ENCODE peak calls at places on chromosome 13, in five cellular contexts. One of them, this sample, is unnamed.

GRCh38 chr13:112842343-112842856 is 126.6 kb upstream of the MCF2L start:
- DNase-seq in aorta: peak; percentile 74
- DNase-seq in lung: no peak
- DNase-seq in A549: no peak
- DNase-seq in epithelial cell of prostate: no peak
- DNase-seq in this sample: no peak

GRCh38 chr13:28918030-28918429 is 97.9 kb downstream of the MTUS2 start:
- DNase-seq in A549: no peak
- DNase-seq in lung: no peak
- DNase-seq in aorta: no peak
- DNase-seq in epithelial cell of prostate: no peak
- DNase-seq in this sample: no peak

GRCh38 chr13:50529154-50529882 is 314.2 kb downstream of the DLEU7 start:
- DNase-seq in lung: peak; percentile 84
- DNase-seq in epithelial cell of prostate: peak; percentile 46
- DNase-seq in A549: peak; percentile 67
- DNase-seq in aorta: peak; percentile 92
- DNase-seq in this sample: peak; percentile 26

GRCh38 chr13:39397221-39397620 is 205.8 kb downstream of the LHFPL6 start:
- DNase-seq in A549: no peak
- DNase-seq in epithelial cell of prostate: no peak
- DNase-seq in lung: no peak
- DNase-seq in aorta: no peak
- DNase-seq in this sample: no peak

GRCh38 chr13:92802776-92803175 is 423.8 kb upstream of the GPC6 start:
- DNase-seq in A549: no peak
- DNase-seq in epithelial cell of prostate: no peak
- DNase-seq in lung: no peak
- DNase-seq in aorta: no peak
- DNase-seq in this sample: no peak

GRCh38 chr13:98445340-98446233 is 131.3 kb downstream of the STK24 start:
- DNase-seq in A549: peak; percentile 51
- DNase-seq in epithelial cell of prostate: no peak
- DNase-seq in lung: peak; percentile 66
- DNase-seq in aorta: peak; percentile 91
- DNase-seq in this sample: peak; percentile 15

GRCh38 chr13:24459234-24459633 is 53.3 kb downstream of the PARP4 start:
- DNase-seq in lung: no peak
- DNase-seq in aorta: no peak
- DNase-seq in epithelial cell of prostate: no peak
- DNase-seq in A549: no peak
- DNase-seq in this sample: no peak

GRCh38 chr13:98503175-98504028 is 73.5 kb downstream of the STK24 start:
- DNase-seq in epithelial cell of prostate: no peak
- DNase-seq in aorta: no peak
- DNase-seq in A549: no peak
- DNase-seq in lung: no peak
- DNase-seq in this sample: no peak

GRCh38 chr13:50713849-50714248 is 129.6 kb downstream of the DLEU7 start:
- DNase-seq in A549: no peak
- DNase-seq in aorta: no peak
- DNase-seq in lung: no peak
- DNase-seq in epithelial cell of prostate: no peak
- DNase-seq in this sample: no peak

GRCh38 chr13:113112893-113113845 is 7.6 kb downstream of the F7 start:
- DNase-seq in aorta: peak; percentile 3
- DNase-seq in A549: no peak
- DNase-seq in lung: no peak
- DNase-seq in epithelial cell of prostate: no peak
- DNase-seq in this sample: no peak

DNA sequence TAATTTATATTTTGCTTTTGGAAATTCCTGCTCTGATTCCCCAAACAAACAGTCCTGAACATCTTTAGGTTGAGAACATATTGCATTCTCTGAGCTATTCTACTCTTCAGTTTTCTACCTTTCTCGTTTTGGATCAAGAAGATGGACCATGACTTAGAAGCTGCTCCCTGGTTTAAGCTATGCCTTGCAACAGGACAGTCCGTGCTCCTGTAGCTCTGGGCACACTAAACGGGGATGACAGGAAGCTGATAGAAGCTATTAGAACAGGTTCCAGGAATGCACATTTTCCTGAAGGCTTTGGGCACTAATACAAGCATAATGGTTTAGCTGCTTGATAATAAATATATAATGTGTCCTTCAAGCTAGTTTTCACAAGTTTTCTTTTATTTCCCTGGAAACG is 385.2 kb downstream of the HS6ST3 start:
- DNase-seq in lung: no peak
- DNase-seq in A549: no peak
- DNase-seq in epithelial cell of prostate: no peak
- DNase-seq in aorta: no peak
- DNase-seq in this sample: no peak
- H3K27ac ChIP-seq in lung: no peak overlapping the region
- H3K27ac ChIP-seq in A549: no peak overlapping the region
- H3K27ac ChIP-seq in epithelial cell of prostate: no peak overlapping the region
- H3K27ac ChIP-seq in aorta: no peak overlapping the region
- H3K27ac ChIP-seq in this sample: no peak overlapping the region

GRCh38 chr13:73288596-73288995 is 229.8 kb downstream of the KLF5 start:
- DNase-seq in epithelial cell of prostate: no peak
- DNase-seq in lung: no peak
- DNase-seq in A549: no peak
- DNase-seq in aorta: no peak
- DNase-seq in this sample: no peak
- H3K27ac ChIP-seq in epithelial cell of prostate: peak overlapping the region; percentile 93
- H3K27ac ChIP-seq in lung: no peak overlapping the region
- H3K27ac ChIP-seq in A549: no peak overlapping the region
- H3K27ac ChIP-seq in aorta: no peak overlapping the region
- H3K27ac ChIP-seq in this sample: no peak overlapping the region

GRCh38 chr13:30713133-30713532 is 22.2 kb upstream of the ALOX5AP start:
- DNase-seq in A549: peak; percentile 20
- DNase-seq in aorta: no peak
- DNase-seq in lung: peak; percentile 62
- DNase-seq in epithelial cell of prostate: no peak
- DNase-seq in this sample: no peak
- H3K27ac ChIP-seq in A549: peak overlapping the region; percentile 80
- H3K27ac ChIP-seq in aorta: no peak overlapping the region
- H3K27ac ChIP-seq in lung: peak overlapping the region; percentile 66
- H3K27ac ChIP-seq in epithelial cell of prostate: peak overlapping the region; percentile 15
- H3K27ac ChIP-seq in this sample: no peak overlapping the region

GRCh38 chr13:32472194-32472621 is 44.3 kb upstream of the N4BP2L1 start:
- DNase-seq in A549: no peak
- DNase-seq in epithelial cell of prostate: no peak
- DNase-seq in lung: no peak
- DNase-seq in aorta: no peak
- DNase-seq in this sample: no peak

GRCh38 chr13:32473650-32474049 is 45.7 kb upstream of the N4BP2L1 start:
- DNase-seq in aorta: no peak
- DNase-seq in epithelial cell of prostate: no peak
- DNase-seq in lung: no peak
- DNase-seq in A549: no peak
- DNase-seq in this sample: no peak

GRCh38 chr13:32471187-32471922 is 43.4 kb upstream of the N4BP2L1 start:
- DNase-seq in aorta: no peak
- DNase-seq in lung: no peak
- DNase-seq in A549: no peak
- DNase-seq in epithelial cell of prostate: no peak
- DNase-seq in this sample: no peak

GRCh38 chr13:32468502-32469147 is 40.7 kb upstream of the N4BP2L1 start:
- DNase-seq in lung: no peak
- DNase-seq in A549: peak; percentile 2
- DNase-seq in epithelial cell of prostate: no peak
- DNase-seq in aorta: no peak
- DNase-seq in this sample: no peak
- H3K27ac ChIP-seq in lung: no peak overlapping the region
- H3K27ac ChIP-seq in A549: peak overlapping the region; percentile 34
- H3K27ac ChIP-seq in epithelial cell of prostate: no peak overlapping the region
- H3K27ac ChIP-seq in aorta: no peak overlapping the region
- H3K27ac ChIP-seq in this sample: no peak overlapping the region

DNA sequence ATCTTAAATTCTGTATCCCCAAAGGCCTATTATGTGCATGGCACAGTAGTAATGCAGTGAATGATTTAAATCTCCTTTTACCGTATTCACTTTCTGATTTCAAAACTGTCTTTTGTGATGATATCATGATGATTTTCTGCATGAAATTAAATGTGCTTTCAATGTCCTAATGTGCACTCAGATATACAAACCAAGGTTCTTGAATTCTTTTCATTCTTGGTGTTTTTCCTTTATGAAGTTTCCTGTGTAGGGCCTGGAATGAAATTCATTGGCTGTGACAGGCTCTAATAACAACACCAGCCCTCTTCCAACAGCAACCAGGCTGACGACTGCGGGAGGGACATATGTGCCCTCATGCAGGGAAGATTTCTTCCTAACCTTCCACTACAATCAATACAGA is 1052.0 kb downstream of the DIAPH3 start:
- DNase-seq in epithelial cell of prostate: no peak
- DNase-seq in lung: no peak
- DNase-seq in A549: no peak
- DNase-seq in aorta: no peak
- DNase-seq in this sample: no peak
- H3K27ac ChIP-seq in epithelial cell of prostate: no peak overlapping the region
- H3K27ac ChIP-seq in lung: no peak overlapping the region
- H3K27ac ChIP-seq in A549: no peak overlapping the region
- H3K27ac ChIP-seq in aorta: no peak overlapping the region
- H3K27ac ChIP-seq in this sample: no peak overlapping the region

GRCh38 chr13:77523386-77523785 is 12.1 kb upstream of the SCEL start:
- DNase-seq in epithelial cell of prostate: no peak
- DNase-seq in aorta: no peak
- DNase-seq in A549: no peak
- DNase-seq in lung: no peak
- DNase-seq in this sample: no peak
- H3K27ac ChIP-seq in epithelial cell of prostate: peak overlapping the region; percentile 99
- H3K27ac ChIP-seq in aorta: no peak overlapping the region
- H3K27ac ChIP-seq in A549: peak overlapping the region; percentile 38
- H3K27ac ChIP-seq in lung: peak overlapping the region; percentile 54
- H3K27ac ChIP-seq in this sample: no peak overlapping the region

DNA sequence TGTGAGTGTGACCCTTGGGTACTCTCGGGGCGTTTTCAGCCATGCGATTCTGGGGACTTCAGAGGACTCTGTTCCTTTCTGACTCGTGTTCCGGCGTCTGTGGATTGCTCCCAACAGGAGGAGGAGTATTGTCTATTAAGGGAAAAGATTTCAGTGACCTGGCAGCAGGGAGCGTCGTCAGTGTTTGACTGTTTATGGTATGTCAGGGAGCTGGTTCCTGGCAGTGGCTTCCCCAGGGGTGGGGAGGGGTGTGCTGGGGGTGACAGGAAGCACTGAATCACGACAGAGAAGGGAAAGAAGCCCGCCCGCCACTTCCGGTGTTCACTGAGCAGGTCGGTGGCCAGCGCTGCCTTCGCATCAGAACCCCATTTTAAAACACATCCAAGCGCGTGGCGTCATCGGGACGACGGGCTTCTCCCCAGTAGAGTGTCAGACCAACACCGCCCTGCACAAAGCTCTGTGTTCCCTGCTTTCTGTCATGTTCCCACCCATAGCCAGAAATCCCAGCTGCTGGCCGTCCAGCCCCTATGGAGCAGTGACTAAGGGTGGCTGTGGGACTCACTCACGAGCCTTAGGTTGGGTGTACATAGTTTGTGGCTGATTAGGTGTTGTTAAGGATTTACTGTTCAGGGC is 33.8 kb downstream of the COL4A2 start:
- DNase-seq in A549: no peak
- DNase-seq in aorta: peak; percentile 97
- DNase-seq in epithelial cell of prostate: no peak
- DNase-seq in lung: peak; percentile 59
- DNase-seq in this sample: no peak
- H3K27ac ChIP-seq in A549: peak overlapping the region; percentile 12
- H3K27ac ChIP-seq in aorta: peak overlapping the region; percentile 99
- H3K27ac ChIP-seq in epithelial cell of prostate: peak overlapping the region; percentile 63
- H3K27ac ChIP-seq in lung: peak overlapping the region; percentile 93
- H3K27ac ChIP-seq in this sample: no peak overlapping the region

GRCh38 chr13:100673376-100673830 is 1.2 kb downstream of the TMTC4 start:
- DNase-seq in aorta: no peak
- DNase-seq in epithelial cell of prostate: no peak
- DNase-seq in A549: no peak
- DNase-seq in lung: no peak
- DNase-seq in this sample: no peak
- H3K27ac ChIP-seq in aorta: no peak overlapping the region
- H3K27ac ChIP-seq in epithelial cell of prostate: peak overlapping the region; percentile 67
- H3K27ac ChIP-seq in A549: peak overlapping the region; percentile 98
- H3K27ac ChIP-seq in lung: peak overlapping the region; percentile 37
- H3K27ac ChIP-seq in this sample: no peak overlapping the region

GRCh38 chr13:106587787-106588186 is 19.9 kb upstream of the ARGLU1 start:
- DNase-seq in lung: no peak
- DNase-seq in aorta: no peak
- DNase-seq in epithelial cell of prostate: peak; percentile 66
- DNase-seq in A549: no peak
- DNase-seq in this sample: no peak
- H3K27ac ChIP-seq in lung: no peak overlapping the region
- H3K27ac ChIP-seq in aorta: no peak overlapping the region
- H3K27ac ChIP-seq in epithelial cell of prostate: peak overlapping the region; percentile 15
- H3K27ac ChIP-seq in A549: no peak overlapping the region
- H3K27ac ChIP-seq in this sample: no peak overlapping the region

GRCh38 chr13:48403929-48404328 is 9.0 kb downstream of the LPAR6 start:
- DNase-seq in A549: no peak
- DNase-seq in epithelial cell of prostate: no peak
- DNase-seq in aorta: no peak
- DNase-seq in lung: no peak
- DNase-seq in this sample: no peak

GRCh38 chr13:48401480-48401879 is 11.4 kb downstream of the LPAR6 start:
- DNase-seq in epithelial cell of prostate: no peak
- DNase-seq in lung: no peak
- DNase-seq in aorta: no peak
- DNase-seq in A549: no peak
- DNase-seq in this sample: no peak

GRCh38 chr13:48400820-48401219 is 12.1 kb downstream of the LPAR6 start:
- DNase-seq in aorta: no peak
- DNase-seq in A549: peak; percentile 47
- DNase-seq in epithelial cell of prostate: peak; percentile 84
- DNase-seq in lung: no peak
- DNase-seq in this sample: peak; percentile 65

GRCh38 chr13:48403151-48403631 is 9.7 kb downstream of the LPAR6 start:
- DNase-seq in A549: no peak
- DNase-seq in aorta: no peak
- DNase-seq in lung: no peak
- DNase-seq in epithelial cell of prostate: no peak
- DNase-seq in this sample: no peak

GRCh38 chr13:48402325-48402962 is 10.5 kb downstream of the LPAR6 start:
- DNase-seq in epithelial cell of prostate: no peak
- DNase-seq in lung: no peak
- DNase-seq in A549: no peak
- DNase-seq in aorta: no peak
- DNase-seq in this sample: no peak
- H3K27ac ChIP-seq in epithelial cell of prostate: peak overlapping the region; percentile 90
- H3K27ac ChIP-seq in lung: peak overlapping the region; percentile 20
- H3K27ac ChIP-seq in A549: no peak overlapping the region
- H3K27ac ChIP-seq in aorta: peak overlapping the region; percentile 28
- H3K27ac ChIP-seq in this sample: peak overlapping the region; percentile 81